ENCODE peak calls at places on chromosomes 1 and 21, in eight cellular contexts. J is T-helper 2 cell treated with Interferon-gamma antibody and Interleukin-4, amounts not matched to agents 5 μg/mL and 100 μg/mL, for 36 hours; O is NCI-H1436; M is Calu3; W is central memory CD4-positive, alpha-beta T cell; B is mucosa of descending colon; I is cardiac fibroblast; Y is AG08396. K is an unnamed sample.

GRCh38 chr1:229669333-229669732 is 43.3 kb downstream of the URB2 start:
- DNase-seq in I (peak; percentile 55), Y (no peak), J (no peak), W (no peak), B (peak; percentile 22), O (no peak), M (no peak), K (no peak)

GRCh38 chr1:47906009-47906432 is 91.2 kb downstream of the TRABD2B start:
- DNase-seq in I (peak; percentile 4), M (peak; percentile 55), Y (no peak), W (no peak), B (peak; percentile 21), O (no peak), J (no peak), K (no peak)

GRCh38 chr1:1318131-1318652 is 6.3 kb downstream of the INTS11 start:
- DNase-seq in J (no peak), M (peak; percentile 73), O (peak; percentile 43), Y (peak; percentile 76), I (peak; percentile 96), B (peak; percentile 70), W (no peak), K (peak; percentile 77)

GRCh38 chr1:203968728-203969127 is 104.2 kb upstream of the SOX13 start:
- DNase-seq in O (peak; percentile 1), Y (no peak), I (peak; percentile 67), B (peak; percentile 2), M (no peak), W (no peak), J (no peak), K (no peak)

GRCh38 chr1:227808566-227808965 is 6.9 kb upstream of the PRSS38 start:
- DNase-seq in J (no peak), O (no peak), B (no peak), W (no peak), Y (no peak), M (no peak), I (no peak), K (no peak)

GRCh38 chr1:27342778-27343638 is 1.2 kb downstream of the SYTL1 start:
- DNase-seq in M (peak; percentile 51), I (no peak), Y (no peak), W (peak; percentile 89), O (no peak), B (peak; percentile 49), J (peak; percentile 67), K (peak; percentile 42)

GRCh38 chr1:26287033-26287711 is 7.3 kb downstream of the SH3BGRL3 start:
- DNase-seq in Y (no peak), J (peak; percentile 68), I (peak; percentile 43), B (peak; percentile 56), M (no peak), O (no peak), W (peak; percentile 86), K (peak; percentile 53)

GRCh38 chr1:168794057-168794456 is 65.1 kb upstream of the DPT start:
- DNase-seq in Y (no peak), O (no peak), J (no peak), B (no peak), W (no peak), I (no peak), M (no peak), K (no peak)

GRCh38 chr1:184882649-184883303 is 91.5 kb downstream of the NIBAN1 start:
- DNase-seq in O (no peak), I (peak; percentile 42), B (no peak), Y (no peak), J (peak; percentile 38), M (no peak), W (no peak), K (no peak)

GRCh38 chr1:46198026-46198826 is at the start of gene POMGNT1:
- DNase-seq in I (peak; percentile 55), W (peak; percentile 70), J (peak; percentile 80), Y (peak; percentile 96), B (peak; percentile 73), M (peak; percentile 81), O (peak; percentile 49), K (peak; percentile 74)

GRCh38 chr1:29258189-29258973 is 22.1 kb downstream of the PTPRU start:
- DNase-seq in W (no peak), B (no peak), O (no peak), I (no peak), Y (no peak), M (no peak), J (no peak), K (no peak)

GRCh38 chr1:115134850-115135484 is 45.7 kb upstream of the TSPAN2 start:
- DNase-seq in W (no peak), B (no peak), I (peak; percentile 92), J (no peak), O (no peak), M (peak; percentile 22), Y (peak; percentile 77), K (no peak)

GRCh38 chr21:37758997-37759396 is 157.3 kb downstream of the KCNJ6 start:
- DNase-seq in J (no peak), I (peak; percentile 59), O (peak; percentile 21), Y (peak; percentile 73), B (peak; percentile 52), M (peak; percentile 56), W (no peak), K (peak; percentile 28)

GRCh38 chr1:11059166-11059989 is 440 bp downstream of the SRM start:
- DNase-seq in O (no peak), B (no peak), J (no peak), M (no peak), W (no peak), Y (peak; percentile 52), I (no peak), K (no peak)

GRCh38 chr1:186236921-186237320 is 138.1 kb downstream of the TPR start:
- DNase-seq in O (no peak), M (no peak), I (peak; percentile 91), B (no peak), Y (peak; percentile 75), W (no peak), J (no peak), K (no peak)

GRCh38 chr1:241701483-241702290 is 49.6 kb downstream of the WDR64 start:
- DNase-seq in B (no peak), W (no peak), O (no peak), I (peak; percentile 22), J (no peak), M (no peak), Y (no peak), K (no peak)

GRCh38 chr1:80882552-80882951 is 918.2 kb upstream of the ADGRL2 start:
- DNase-seq in W (no peak), Y (no peak), M (peak; percentile 51), J (no peak), I (peak; percentile 75), O (no peak), B (no peak), K (no peak)

GRCh38 chr1:161725888-161726630 is 4.7 kb downstream of the FCRLB start:
- DNase-seq in J (peak; percentile 23), B (peak; percentile 34), I (peak; percentile 59), Y (peak; percentile 40), O (no peak), M (peak; percentile 50), W (peak; percentile 37), K (peak; percentile 38)

GRCh38 chr1:41171266-41171874 is 70.7 kb downstream of the SCMH1 start:
- DNase-seq in M (no peak), Y (no peak), O (no peak), J (no peak), B (no peak), I (no peak), W (no peak), K (no peak)

GRCh38 chr1:182731852-182732575 is 47.6 kb upstream of the RGS8 start:
- DNase-seq in B (no peak), I (no peak), W (no peak), O (no peak), Y (no peak), J (no peak), M (no peak), K (no peak)

GRCh38 chr1:210857724-210858123 is 276.2 kb downstream of the KCNH1 start:
- DNase-seq in W (no peak), M (no peak), Y (no peak), I (no peak), B (no peak), O (no peak), J (no peak), K (no peak)

GRCh38 chr1:110239491-110240430 is 29.6 kb downstream of the KCNC4 start:
- DNase-seq in W (no peak), O (no peak), I (peak; percentile 60), B (no peak), J (no peak), Y (no peak), M (no peak), K (no peak)

GRCh38 chr1:25879675-25880074 is 4.2 kb upstream of the PAQR7 start:
- DNase-seq in O (no peak), B (no peak), I (no peak), W (no peak), J (no peak), Y (no peak), M (no peak), K (no peak)

GRCh38 chr1:178768423-178768822 is 43.4 kb downstream of the RALGPS2 start:
- DNase-seq in B (no peak), W (peak; percentile 24), J (no peak), I (peak; percentile 63), M (no peak), Y (peak; percentile 16), O (no peak), K (no peak)

GRCh38 chr1:18879791-18880309 is 20.4 kb upstream of the TAS1R2 start:
- DNase-seq in W (no peak), Y (no peak), B (no peak), O (no peak), M (no peak), J (no peak), I (no peak), K (no peak)

GRCh38 chr1:226735576-226735975 is 3.5 kb downstream of the ITPKB start:
- DNase-seq in B (no peak), M (no peak), I (no peak), W (no peak), O (no peak), J (no peak), Y (no peak), K (no peak)

GRCh38 chr1:6574025-6574620 is 5.7 kb upstream of the ZBTB48 start:
- DNase-seq in W (no peak), I (no peak), O (no peak), J (no peak), M (no peak), B (no peak), Y (no peak), K (no peak)

GRCh38 chr21:44443891-44444285 is 11.4 kb upstream of the LRRC3 start:
- DNase-seq in Y (no peak), M (no peak), O (no peak), W (no peak), B (no peak), J (no peak), I (no peak), K (no peak)

GRCh38 chr1:152959273-152959672 is 11.2 kb upstream of the SPRR4 start:
- DNase-seq in B (no peak), I (no peak), J (no peak), W (no peak), O (no peak), M (no peak), Y (no peak), K (no peak)

GRCh38 chr1:201469645-201470074 is 672 bp upstream of the PHLDA3 start:
- DNase-seq in O (no peak), Y (no peak), W (no peak), M (no peak), B (no peak), J (no peak), I (no peak), K (no peak)

GRCh38 chr1:21292991-21293536 is 2.8 kb upstream of the ECE1 start:
- DNase-seq in W (peak; percentile 70), I (no peak), Y (no peak), O (no peak), M (no peak), J (peak; percentile 51), B (peak; percentile 29), K (no peak)

GRCh38 chr1:43366179-43366578 is 1.6 kb downstream of the ELOVL1 start:
- DNase-seq in B (peak; percentile 93), O (no peak), M (peak; percentile 85), I (no peak), J (no peak), Y (no peak), W (no peak), K (peak; percentile 94)

GRCh38 chr1:38815903-38816627 is 43.5 kb downstream of the RRAGC start:
- DNase-seq in O (peak; percentile 17), I (no peak), M (no peak), J (no peak), W (no peak), Y (no peak), B (no peak), K (no peak)

GRCh38 chr1:9275567-9276034 is 17.1 kb upstream of the SPSB1 start:
- DNase-seq in J (peak; percentile 86), O (no peak), B (peak; percentile 56), W (no peak), M (peak; percentile 73), Y (peak; percentile 92), I (peak; percentile 56), K (peak; percentile 66)